ENCODE peak calls at places on chromosome 16, in six cellular contexts. J is ovary; X is right lobe of liver; N is heart left ventricle; C is CD8-positive, alpha-beta memory T cell; A is SJSA1. G is an unnamed sample.

GRCh38 chr16:87995644-87996043 is 44.4 kb downstream of the BANP start:
- DNase-seq in A (no peak), N (no peak), J (no peak), X (no peak), C (no peak), G (no peak)

GRCh38 chr16:19757026-19757425 is 39.0 kb downstream of the IQCK start:
- DNase-seq in N (no peak), C (no peak), A (peak; percentile 38), J (no peak), X (no peak), G (no peak)

GRCh38 chr16:3179651-3180050 is 8.4 kb upstream of the OR1F1 start:
- DNase-seq in A (no peak), X (no peak), C (no peak), N (no peak), J (no peak), G (no peak)

GRCh38 chr16:74455619-74456289 is 34.5 kb upstream of the CLEC18B start:
- DNase-seq in C (no peak), A (peak; percentile 27), N (no peak), J (no peak), X (no peak), G (no peak)

GRCh38 chr16:87686697-87687570 is 78.9 kb downstream of the KLHDC4 start:
- DNase-seq in N (no peak), J (no peak), C (no peak), X (no peak), A (no peak), G (no peak)

GRCh38 chr16:78416400-78416799 is 316.9 kb downstream of the WWOX start:
- DNase-seq in X (no peak), J (no peak), A (no peak), C (no peak), N (no peak), G (no peak)

GRCh38 chr16:56360117-56361008 is 65.0 kb downstream of the AMFR start:
- DNase-seq in C (no peak), N (no peak), X (peak; percentile 14), J (peak; percentile 15), A (no peak), G (no peak)

GRCh38 chr16:31099860-31100638 is 5.5 kb upstream of the VKORC1 start:
- DNase-seq in N (no peak), A (no peak), C (no peak), J (no peak), X (no peak), G (no peak)

GRCh38 chr16:56565023-56565477 is at the start of gene MT4:
- DNase-seq in X (no peak), N (no peak), C (no peak), J (no peak), A (no peak), G (no peak)

GRCh38 chr16:10028644-10029043 is 153.6 kb downstream of the GRIN2A start:
- DNase-seq in C (no peak), A (no peak), X (no peak), J (no peak), N (no peak), G (no peak)

GRCh38 chr16:29744541-29745101 is 1.2 kb downstream of the C16orf54 start:
- DNase-seq in A (no peak), N (no peak), X (no peak), C (peak; percentile 60), J (no peak), G (no peak)

GRCh38 chr16:20871935-20872815 is 28.0 kb downstream of the DCUN1D3 start:
- DNase-seq in A (no peak), J (no peak), C (no peak), N (no peak), X (no peak), G (no peak)

GRCh38 chr16:10688291-10688690 is 6.4 kb downstream of the TEKT5 start:
- DNase-seq in A (no peak), X (no peak), N (no peak), J (no peak), C (no peak), G (no peak)

GRCh38 chr16:30567160-30567990 is 4.1 kb downstream of the ZNF688 start:
- DNase-seq in A (no peak), J (no peak), X (no peak), N (no peak), C (no peak), G (no peak)

DNA sequence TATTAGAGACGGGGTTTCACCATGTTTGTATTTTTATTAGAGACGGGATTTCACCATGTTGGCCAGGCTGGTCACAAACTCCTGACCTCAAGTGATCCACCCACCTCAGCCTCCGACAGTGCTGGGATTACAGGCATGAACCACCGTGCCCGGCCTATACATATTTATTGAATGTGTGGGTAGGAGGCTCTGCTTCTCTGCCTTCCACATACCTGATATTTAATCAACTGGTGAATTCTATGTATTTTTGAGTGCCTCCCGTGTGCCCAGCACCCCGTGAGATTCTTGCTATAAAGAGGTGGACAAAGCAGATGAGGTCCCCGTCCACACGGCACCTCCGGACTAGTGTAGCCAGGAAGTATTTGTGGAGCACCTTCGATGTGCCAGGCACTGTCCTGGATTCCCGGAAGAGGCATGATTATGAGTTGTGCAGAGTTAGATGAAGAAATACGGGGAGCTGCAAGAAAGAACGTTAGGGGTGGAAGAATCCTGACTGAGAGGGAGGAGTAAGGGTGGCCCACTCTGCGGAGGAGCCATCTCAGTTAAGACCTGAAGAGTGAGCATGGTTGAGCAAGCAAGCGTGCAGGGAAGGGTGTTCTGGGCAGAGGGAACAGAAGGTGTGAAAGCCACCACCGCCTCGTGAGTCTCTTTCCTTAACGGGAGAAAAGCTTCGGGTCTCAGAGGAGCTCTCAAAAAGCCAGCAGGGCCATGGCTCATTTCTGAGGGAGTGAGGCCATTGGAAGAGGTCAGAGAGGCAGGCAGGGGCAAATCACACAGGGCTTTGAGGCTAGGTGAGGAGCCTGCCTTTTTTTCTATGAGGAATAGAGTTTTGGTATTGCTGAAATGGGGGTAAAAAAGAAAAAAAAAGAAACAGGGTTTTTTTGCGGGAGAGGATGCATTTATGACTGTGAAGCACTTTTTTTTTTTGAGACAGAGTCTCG is 21.2 kb downstream of the CRISPLD2 start:
- DNase-seq in J (no peak), X (no peak), N (peak; percentile 23), A (no peak), C (no peak), G (peak; percentile 23)
- H3K27me3 ChIP-seq in J (no peaks in the 10 kb centered on the region), X (no peaks in the 10 kb centered on the region), N (peaks cover 9% of the 10 kb centered on the region), A (no peaks in the 10 kb centered on the region), C (peaks cover 9% of the 10 kb centered on the region), G (no peaks in the 10 kb centered on the region)

DNA sequence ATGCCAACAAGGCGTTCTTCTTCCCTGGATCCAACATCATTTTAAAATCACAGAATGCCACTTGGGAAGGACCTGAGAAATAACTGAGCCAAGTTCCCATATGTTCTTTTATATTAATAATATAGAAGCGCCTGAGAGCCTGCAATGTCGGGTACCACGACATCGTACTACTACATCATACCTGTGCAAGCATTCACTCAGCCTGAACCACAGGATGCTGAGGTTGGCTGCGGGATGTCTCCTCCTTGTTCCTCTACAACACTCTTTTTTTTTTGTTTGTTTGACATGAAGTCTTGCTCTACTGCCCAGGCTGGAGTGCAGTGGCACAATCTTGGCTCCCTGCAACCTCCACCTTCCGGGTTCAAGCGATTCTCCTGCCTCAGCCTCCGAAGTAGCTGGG is 2.1 kb upstream of the ATP2C2 start:
- DNase-seq in N (no peak), X (no peak), A (no peak), C (no peak), J (no peak), G (no peak)
- H3K27me3 ChIP-seq in N (peaks cover 55% of the 10 kb centered on the region), X (no peaks in the 10 kb centered on the region), A (peaks cover 44% of the 10 kb centered on the region), C (peaks cover 19% of the 10 kb centered on the region), J (no peaks in the 10 kb centered on the region), G (peaks cover 17% of the 10 kb centered on the region)

DNA sequence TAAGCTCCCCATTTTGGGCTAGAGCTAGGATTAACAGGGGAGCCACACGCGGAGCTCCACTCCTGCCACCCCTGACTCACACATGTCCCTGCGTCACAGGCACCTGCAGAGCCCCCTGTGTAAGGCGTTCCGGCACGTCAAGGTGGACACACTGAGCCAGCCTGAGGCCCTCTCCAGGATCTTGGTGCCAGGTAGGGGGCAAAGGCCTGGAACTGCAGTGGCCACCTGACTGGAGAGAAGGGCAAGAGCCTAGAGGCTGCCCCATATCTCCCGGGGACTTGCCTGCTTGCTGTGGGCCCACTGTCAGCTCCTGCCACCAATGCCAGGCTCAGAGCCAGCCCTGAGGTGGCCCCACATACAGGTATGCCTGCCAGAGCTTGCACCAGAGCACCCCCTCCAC is 33.7 kb downstream of the NECAB2 start:
- DNase-seq in X (no peak), N (peak; percentile 19), C (no peak), J (no peak), A (no peak), G (no peak)
- H3K27me3 ChIP-seq in X (no peaks in the 10 kb centered on the region), N (peaks cover 7% of the 10 kb centered on the region), C (no peaks in the 10 kb centered on the region), J (no peaks in the 10 kb centered on the region), A (peaks cover 9% of the 10 kb centered on the region), G (peaks cover 4% of the 10 kb centered on the region)

GRCh38 chr16:86578056-86578455 is 293 bp upstream of the FOXL1 start:
- DNase-seq in N (no peak), C (no peak), A (peak; percentile 99), X (no peak), J (no peak), G (no peak)
- H3K27me3 ChIP-seq in N (peaks cover 76% of the 10 kb centered on the region), C (peaks cover 23% of the 10 kb centered on the region), A (no peaks in the 10 kb centered on the region), X (peaks cover 15% of the 10 kb centered on the region), J (no peaks in the 10 kb centered on the region), G (peaks cover 33% of the 10 kb centered on the region)

GRCh38 chr16:802914-803750 is 2.6 kb upstream of the GNG13 start:
- DNase-seq in N (no peak), A (no peak), J (no peak), C (no peak), X (no peak), G (no peak)
- H3K27me3 ChIP-seq in N (peaks cover 32% of the 10 kb centered on the region), A (peaks cover 50% of the 10 kb centered on the region), J (peaks cover 9% of the 10 kb centered on the region), C (peaks cover 6% of the 10 kb centered on the region), X (no peaks in the 10 kb centered on the region), G (no peaks in the 10 kb centered on the region)

GRCh38 chr16:73057369-73058210 is 9.7 kb upstream of the ZFHX3 start:
- DNase-seq in A (peak; percentile 72), C (no peak), N (no peak), X (peak; percentile 60), J (no peak), G (peak; percentile 76)

GRCh38 chr16:73059779-73060178 is 11.9 kb upstream of the ZFHX3 start:
- DNase-seq in C (no peak), N (no peak), X (no peak), J (no peak), A (no peak), G (no peak)

GRCh38 chr16:73058221-73058615 is 10.3 kb upstream of the ZFHX3 start:
- DNase-seq in J (peak; percentile 49), C (peak; percentile 23), N (peak; percentile 76), X (peak; percentile 62), A (no peak), G (peak; percentile 79)

GRCh38 chr16:73060216-73060615 is 12.3 kb upstream of the ZFHX3 start:
- DNase-seq in C (no peak), A (no peak), N (no peak), J (no peak), X (no peak), G (no peak)

GRCh38 chr16:73058616-73059409 is 10.9 kb upstream of the ZFHX3 start:
- DNase-seq in A (peak; percentile 63), X (peak; percentile 56), J (peak; percentile 45), C (no peak), N (peak; percentile 82), G (peak; percentile 72)
- H3K27me3 ChIP-seq in A (no peaks in the 10 kb centered on the region), X (peaks cover 5% of the 10 kb centered on the region), J (no peaks in the 10 kb centered on the region), C (peaks cover 33% of the 10 kb centered on the region), N (peaks cover 17% of the 10 kb centered on the region), G (peaks cover 2% of the 10 kb centered on the region)